ENCODE peak calls at places on chromosomes 3 and 15, in ten cellular contexts. M, C, X, D, J, U, V, I, O and H are unnamed samples.
A peak's percentile ranks its signal among the peaks of the same experiment; 100 is the strongest.

GRCh38 chr3:55169608-55170010 is 241.8 kb upstream of the LRTM1 start:
- DNase-seq in U (no peak), X (no peak), C (no peak), J (no peak), V (no peak), I (peak; percentile 100), O (no peak), D (no peak), M (no peak), H (peak; percentile 100)

GRCh38 chr3:46895204-46895660 is 17.7 kb downstream of the PTH1R start:
- DNase-seq in X (peak; percentile 71), V (peak; percentile 77), U (peak; percentile 77), O (peak; percentile 54), M (peak; percentile 75), J (peak; percentile 59), I (peak; percentile 34), D (peak; percentile 77), C (no peak), H (no peak)

GRCh38 chr15:75720787-75721461 is 8.3 kb upstream of the CSPG4 start:
- DNase-seq in M (no peak), J (no peak), O (peak; percentile 60), D (no peak), I (no peak), U (peak; percentile 81), X (peak; percentile 71), V (peak; percentile 24), C (no peak), H (no peak)

GRCh38 chr3:53807117-53807521 is 39.1 kb downstream of the CHDH start:
- DNase-seq in V (peak; percentile 14), C (no peak), I (no peak), D (no peak), M (no peak), O (no peak), U (no peak), J (no peak), X (no peak), H (no peak)

GRCh38 chr3:120764206-120764605 is 21.7 kb downstream of the GTF2E1 start:
- DNase-seq in J (no peak), V (no peak), U (no peak), O (no peak), D (no peak), X (no peak), I (no peak), C (no peak), M (no peak), H (no peak)

GRCh38 chr3:98809561-98809960 is 46.4 kb downstream of the ST3GAL6 start:
- DNase-seq in U (no peak), J (no peak), X (no peak), V (no peak), M (peak; percentile 29), D (no peak), O (no peak), C (no peak), I (no peak), H (no peak)

GRCh38 chr3:51687472-51688205 is 16.6 kb downstream of the TEX264 start:
- DNase-seq in M (peak; percentile 62), U (no peak), V (no peak), I (peak; percentile 62), C (no peak), D (peak; percentile 10), J (no peak), X (no peak), O (no peak), H (no peak)

GRCh38 chr3:52202384-52203077 is 4.6 kb downstream of the ALAS1 start:
- DNase-seq in U (no peak), J (no peak), I (no peak), C (peak; percentile 79), D (no peak), X (no peak), O (no peak), M (no peak), V (no peak), H (no peak)

GRCh38 chr3:121436641-121437040 is 109.1 kb downstream of the POLQ start:
- DNase-seq in M (no peak), V (no peak), X (no peak), I (no peak), U (no peak), O (no peak), J (no peak), D (no peak), C (no peak), H (no peak)

GRCh38 chr3:151806838-151807237 is 7.1 kb upstream of the AADAC start:
- DNase-seq in X (no peak), V (no peak), M (no peak), D (no peak), O (no peak), J (no peak), C (no peak), I (no peak), U (no peak), H (no peak)

GRCh38 chr3:73680696-73681095 is 56.0 kb upstream of the PDZRN3 start:
- DNase-seq in I (no peak), V (no peak), X (no peak), M (no peak), U (no peak), D (no peak), C (no peak), J (no peak), O (no peak), H (no peak)

GRCh38 chr15:58717357-58717756 is 32.1 kb downstream of the ADAM10 start:
- DNase-seq in O (no peak), I (no peak), J (no peak), D (no peak), M (no peak), X (no peak), U (no peak), C (no peak), V (no peak), H (no peak)

GRCh38 chr3:23341147-23341838 is 138.2 kb downstream of the UBE2E2 start:
- DNase-seq in X (no peak), U (no peak), M (no peak), C (no peak), J (no peak), I (no peak), O (no peak), D (no peak), V (no peak), H (no peak)

GRCh38 chr15:69812881-69813280 is 284.8 kb downstream of the TLE3 start:
- DNase-seq in U (no peak), D (no peak), I (no peak), M (no peak), J (no peak), V (no peak), O (no peak), C (no peak), X (no peak), H (no peak)

GRCh38 chr3:141367038-141367730 is 1.1 kb upstream of the ZBTB38 start:
- DNase-seq in J (no peak), V (no peak), M (peak; percentile 15), O (peak; percentile 92), C (no peak), D (no peak), I (peak; percentile 100), X (peak; percentile 28), U (no peak), H (peak; percentile 99)

GRCh38 chr3:141368925-141369794 is 856 bp downstream of the ZBTB38 start:
- DNase-seq in X (no peak), D (no peak), U (no peak), O (no peak), V (no peak), I (peak; percentile 87), J (no peak), M (no peak), C (no peak), H (no peak)

GRCh38 chr3:141368062-141368924 is at the start of gene ZBTB38:
- DNase-seq in I (peak; percentile 97), C (no peak), V (peak; percentile 93), D (no peak), M (peak; percentile 91), J (peak; percentile 85), O (peak; percentile 94), U (peak; percentile 81), X (peak; percentile 88), H (peak; percentile 81)

GRCh38 chr3:141365206-141365605 is 3.1 kb upstream of the ZBTB38 start:
- DNase-seq in C (no peak), J (no peak), X (no peak), O (no peak), V (no peak), I (no peak), D (no peak), M (no peak), U (no peak), H (no peak)

DNA sequence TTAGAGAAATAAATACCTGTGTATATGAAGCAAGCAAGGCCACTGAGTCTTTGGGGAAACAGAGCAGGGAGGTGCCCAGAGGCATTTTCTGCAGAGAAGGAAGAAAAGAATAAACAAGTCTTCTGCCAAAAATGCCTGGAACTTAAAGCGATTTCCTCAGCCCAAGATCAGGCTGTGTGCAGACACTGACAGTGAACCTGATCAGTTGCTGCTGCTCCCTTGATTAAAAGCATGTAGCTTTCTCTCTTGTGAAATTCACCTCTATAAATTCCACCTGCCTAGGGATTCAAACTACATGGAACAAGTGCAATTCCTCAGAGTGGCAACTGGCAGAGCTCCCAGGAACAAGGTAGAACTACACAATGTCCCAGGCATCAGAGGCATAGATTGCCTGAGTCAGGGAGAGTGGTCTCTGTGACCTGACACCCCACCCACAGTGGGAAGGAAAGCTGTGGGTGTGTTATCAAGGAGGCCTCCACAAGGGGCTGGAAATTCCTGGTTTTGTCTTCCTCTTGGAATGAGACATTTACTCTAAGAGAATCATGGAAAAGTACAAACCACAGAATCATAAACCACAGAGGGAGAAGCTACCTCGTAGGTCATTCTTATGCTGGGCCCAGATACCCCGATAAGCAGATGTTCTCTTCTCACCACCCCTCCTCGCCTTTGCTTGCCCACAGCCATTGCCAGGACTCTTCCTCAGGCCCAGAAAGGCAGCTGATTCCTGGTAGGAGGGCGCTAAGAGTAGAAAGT is 1.8 kb upstream of the ZBTB38 start:
- DNase-seq in D (no peak), X (peak; percentile 79), J (peak; percentile 30), V (no peak), M (peak; percentile 30), I (peak; percentile 99), O (peak; percentile 87), U (peak; percentile 53), C (no peak), H (peak; percentile 82)
- TF ChIP-seq CTCF in D (no peak), X (no peak), J (no peak), V (no peak), M (no peak), I (peak; percentile 26), O (no peak), U (no peak), C (no peak), H (peak; percentile 30)

GRCh38 chr3:49358884-49359225 is 702 bp upstream of the GPX1 start:
- DNase-seq in I (no peak), V (no peak), C (no peak), X (no peak), M (no peak), J (no peak), D (no peak), U (no peak), O (no peak), H (no peak)
- H3K4me3 ChIP-seq in I (no peak overlapping the region), V (peak overlapping the region; percentile 63), C (peak overlapping the region; percentile 51), X (no peak overlapping the region), M (peak overlapping the region; percentile 81), J (peak overlapping the region; percentile 52), D (peak overlapping the region; percentile 61), U (peak overlapping the region; percentile 54), O (peak overlapping the region; percentile 97), H (peak overlapping the region; percentile 56)

GRCh38 chr3:126354776-126355175 is 2.4 kb downstream of the KLF15 start:
- DNase-seq in V (no peak), D (no peak), O (no peak), U (peak; percentile 68), C (no peak), X (peak; percentile 44), M (no peak), I (no peak), J (peak; percentile 14), H (no peak)
- H3K27me3 ChIP-seq in V (no peaks in the 10 kb centered on the region), D (peaks cover 7% of the 10 kb centered on the region), O (no peaks in the 10 kb centered on the region), U (no peaks in the 10 kb centered on the region), C (peaks cover 28% of the 10 kb centered on the region), X (no peaks in the 10 kb centered on the region), M (no peaks in the 10 kb centered on the region), I (peaks cover 17% of the 10 kb centered on the region), J (no peaks in the 10 kb centered on the region), H (peaks cover 8% of the 10 kb centered on the region)

GRCh38 chr3:77348244-77348855 is 308.5 kb downstream of the ROBO2 start:
- DNase-seq in O (no peak), I (peak; percentile 6), C (no peak), J (no peak), U (no peak), D (no peak), X (peak; percentile 9), V (peak; percentile 51), M (no peak), H (no peak)
- TF ChIP-seq CTCF in O (no peak), I (peak; percentile 22), C (peak; percentile 47), J (no peak), U (no peak), D (no peak), X (no peak), V (peak; percentile 32), M (no peak), H (peak; percentile 38)